ENCODE peak calls at places on chromosome 2, in six cellular contexts. A is K562; R is upper lobe of right lung; H is hepatocyte; G is heart left ventricle; Z is CD8-positive, alpha-beta T cell. N is an unnamed sample.

GRCh38 chr2:72138921-72139381 is 8.7 kb downstream of the CYP26B1 start:
- DNase-seq in A (no peak), R (no peak), H (no peak), G (peak; percentile 51), Z (no peak), N (no peak)

GRCh38 chr2:157606534-157606933 is 22.1 kb downstream of the ACVR1C start:
- DNase-seq in A (no peak), R (no peak), H (no peak), G (no peak), Z (no peak), N (no peak)

GRCh38 chr2:225937625-225938024 is 538.1 kb downstream of the NYAP2 start:
- DNase-seq in A (no peak), R (no peak), H (peak; percentile 15), G (no peak), Z (no peak), N (no peak)

GRCh38 chr2:61454383-61454782 is 16.5 kb downstream of the USP34 start:
- DNase-seq in A (no peak), R (no peak), H (no peak), G (no peak), Z (no peak), N (no peak)

GRCh38 chr2:2902551-2903216 is 474.9 kb downstream of the EIPR1 start:
- DNase-seq in A (no peak), R (no peak), H (no peak), G (no peak), Z (no peak), N (no peak)

GRCh38 chr2:217218269-217219140 is 358.6 kb upstream of the TNP1 start:
- DNase-seq in A (peak; percentile 11), R (no peak), H (no peak), G (no peak), Z (no peak), N (no peak)

GRCh38 chr2:197969391-197969893 is 165.0 kb downstream of the PLCL1 start:
- DNase-seq in A (peak; percentile 53), R (no peak), H (peak; percentile 6), G (no peak), Z (no peak), N (no peak)

GRCh38 chr2:164843346-164843841 is 1.8 kb upstream of the COBLL1 start:
- DNase-seq in A (no peak), R (no peak), H (peak; percentile 42), G (no peak), Z (no peak), N (no peak)

GRCh38 chr2:28610583-28611201 is 114.8 kb downstream of the PLB1 start:
- DNase-seq in A (peak; percentile 37), R (no peak), H (peak; percentile 76), G (no peak), Z (no peak), N (no peak)

GRCh38 chr2:88123975-88124917 is 3.6 kb downstream of the FABP1 start:
- DNase-seq in A (no peak), R (no peak), H (no peak), G (no peak), Z (no peak), N (no peak)

GRCh38 chr2:30797381-30798015 is 9.7 kb downstream of the CAPN13 start:
- DNase-seq in A (no peak), R (no peak), H (no peak), G (no peak), Z (no peak), N (no peak)

GRCh38 chr2:128636802-128637147 is 318.1 kb upstream of the HS6ST1 start:
- DNase-seq in A (no peak), R (peak; percentile 31), H (no peak), G (peak; percentile 52), Z (no peak), N (no peak)

GRCh38 chr2:53631313-53632125 is 136.1 kb upstream of the CHAC2 start:
- DNase-seq in A (no peak), R (no peak), H (no peak), G (no peak), Z (no peak), N (no peak)

GRCh38 chr2:183207110-183207509 is 82.9 kb downstream of the NUP35 start:
- DNase-seq in A (no peak), R (no peak), H (no peak), G (no peak), Z (no peak), N (no peak)

GRCh38 chr2:136715146-136715545 is 50.2 kb upstream of the THSD7B start:
- DNase-seq in A (no peak), R (no peak), H (no peak), G (no peak), Z (no peak), N (no peak)

GRCh38 chr2:20590704-20591515 is 60.0 kb downstream of the HS1BP3 start:
- DNase-seq in A (no peak), R (peak; percentile 64), H (no peak), G (no peak), Z (no peak), N (no peak)

GRCh38 chr2:112724611-112725525 is 4.0 kb downstream of the NT5DC4 start:
- DNase-seq in A (peak; percentile 71), R (no peak), H (peak; percentile 39), G (no peak), Z (no peak), N (no peak)

GRCh38 chr2:205161156-205161555 is 521.1 kb upstream of the NRP2 start:
- DNase-seq in A (no peak), R (no peak), H (no peak), G (no peak), Z (no peak), N (no peak)

GRCh38 chr2:99695121-99695773 is 205.4 kb upstream of the REV1 start:
- DNase-seq in A (no peak), R (no peak), H (no peak), G (no peak), Z (no peak), N (no peak)

GRCh38 chr2:99695856-99696255 is 206.0 kb upstream of the REV1 start:
- DNase-seq in A (no peak), R (no peak), H (no peak), G (no peak), Z (no peak), N (no peak)

GRCh38 chr2:99692785-99693184 is 203.0 kb upstream of the REV1 start:
- DNase-seq in A (no peak), R (no peak), H (no peak), G (no peak), Z (no peak), N (no peak)

GRCh38 chr2:99691931-99692330 is 202.1 kb upstream of the REV1 start:
- DNase-seq in A (no peak), R (peak; percentile 69), H (no peak), G (peak; percentile 75), Z (no peak), N (no peak)

DNA sequence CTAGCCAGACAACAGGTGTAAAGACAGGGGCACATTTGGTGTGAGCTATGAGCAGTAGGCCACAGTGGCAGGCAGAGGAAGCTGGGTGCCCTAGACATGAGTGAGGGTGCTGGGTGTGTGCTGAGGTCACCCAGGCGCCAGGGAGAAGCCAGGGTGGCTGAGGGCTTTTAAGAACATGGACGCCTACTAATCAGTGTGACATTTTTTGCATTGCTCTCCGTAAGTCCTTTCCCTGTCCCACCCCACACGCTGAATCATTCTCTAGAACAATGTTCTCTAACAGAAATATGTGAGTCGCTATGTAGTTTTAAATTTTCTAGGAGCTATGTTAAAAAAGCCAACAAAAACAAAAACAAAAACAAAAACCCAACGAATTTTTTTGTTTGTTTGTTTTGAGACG is 204.5 kb upstream of the REV1 start:
- DNase-seq in A (no peak), R (no peak), H (no peak), G (no peak), Z (no peak), N (no peak)
- H3K4me1 ChIP-seq in A (no peaks in the 10 kb centered on the region), R (peaks cover 7% of the 10 kb centered on the region), H (no peaks in the 10 kb centered on the region), G (peaks cover 52% of the 10 kb centered on the region), Z (no peaks in the 10 kb centered on the region), N (no peaks in the 10 kb centered on the region)

GRCh38 chr2:239041062-239041461 is 193.2 kb downstream of the TWIST2 start:
- DNase-seq in A (no peak), R (no peak), H (no peak), G (no peak), Z (no peak), N (no peak)

GRCh38 chr2:239043326-239043725 is 195.4 kb downstream of the TWIST2 start:
- DNase-seq in A (no peak), R (no peak), H (no peak), G (peak; percentile 13), Z (no peak), N (no peak)

GRCh38 chr2:239044336-239044735 is 196.5 kb downstream of the TWIST2 start:
- DNase-seq in A (no peak), R (no peak), H (no peak), G (peak; percentile 31), Z (no peak), N (no peak)

GRCh38 chr2:239042046-239042445 is 194.2 kb downstream of the TWIST2 start:
- DNase-seq in A (no peak), R (no peak), H (no peak), G (no peak), Z (no peak), N (no peak)

GRCh38 chr2:239042551-239043320 is 194.9 kb downstream of the TWIST2 start:
- DNase-seq in A (no peak), R (no peak), H (no peak), G (no peak), Z (no peak), N (no peak)
- H3K27me3 ChIP-seq in A (peaks cover 12% of the 10 kb centered on the region), R (no peaks in the 10 kb centered on the region), H (no peaks in the 10 kb centered on the region), G (no peaks in the 10 kb centered on the region), Z (no peaks in the 10 kb centered on the region), N (no peaks in the 10 kb centered on the region)

DNA sequence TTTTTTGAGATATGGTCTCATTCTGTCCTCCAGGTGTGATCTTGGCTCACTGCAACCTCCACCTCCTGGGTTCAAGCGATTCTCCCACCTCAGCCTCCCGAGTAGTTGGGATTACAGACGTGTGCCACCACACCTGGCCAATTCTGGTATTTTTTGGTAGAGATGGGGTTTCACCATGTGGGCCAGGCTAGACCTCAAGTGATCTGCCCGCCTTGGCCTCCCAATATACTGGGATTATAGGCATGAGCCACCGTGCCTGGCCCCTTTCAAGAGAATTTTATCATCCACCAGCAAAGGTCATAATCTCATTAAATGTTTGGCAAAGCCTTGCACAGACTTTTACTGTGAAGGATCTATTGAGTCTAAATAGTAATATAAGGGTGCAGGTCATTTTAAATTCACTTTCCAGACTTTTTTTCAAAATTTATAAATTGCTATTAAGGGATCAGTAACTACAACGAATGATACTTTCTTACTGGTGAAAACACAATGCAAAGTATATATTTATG is 2.5 kb downstream of the HADHA start:
- DNase-seq in A (no peak), R (no peak), H (no peak), G (no peak), Z (no peak), N (no peak)
- H3K4me3 ChIP-seq in A (peak overlapping the region; percentile 82), R (no peak overlapping the region), H (peak overlapping the region; percentile 79), G (peak overlapping the region; percentile 59), Z (no peak overlapping the region), N (no peak overlapping the region)

GRCh38 chr2:9318461-9319337 is 104.6 kb downstream of the ITGB1BP1 start:
- DNase-seq in A (no peak), R (no peak), H (no peak), G (peak; percentile 77), Z (no peak), N (no peak)

GRCh38 chr2:9312591-9312990 is 106.0 kb downstream of the ASAP2 start:
- DNase-seq in A (no peak), R (no peak), H (no peak), G (no peak), Z (no peak), N (no peak)

GRCh38 chr2:9317559-9317958 is 105.8 kb downstream of the ITGB1BP1 start:
- DNase-seq in A (no peak), R (no peak), H (no peak), G (no peak), Z (no peak), N (no peak)

GRCh38 chr2:9313443-9313842 is 106.8 kb downstream of the ASAP2 start:
- DNase-seq in A (peak; percentile 46), R (no peak), H (no peak), G (no peak), Z (no peak), N (no peak)

GRCh38 chr2:9315280-9315847 is 108.0 kb downstream of the ITGB1BP1 start:
- DNase-seq in A (no peak), R (no peak), H (no peak), G (no peak), Z (no peak), N (no peak)
- H3K4me1 ChIP-seq in A (peaks cover 8% of the 10 kb centered on the region), R (peaks cover 9% of the 10 kb centered on the region), H (peaks cover 9% of the 10 kb centered on the region), G (peaks cover 45% of the 10 kb centered on the region), Z (no peaks in the 10 kb centered on the region), N (no peaks in the 10 kb centered on the region)